ENCODE peak calls at places on chromosomes 5 and 9, in five cellular contexts. U, O, N, D and Q are unnamed samples.

GRCh38 chr5:141439411-141440141 is 9.3 kb downstream of the PCDHGA12 start:
- DNase-seq in U (no peak), O (no peak), N (no peak), D (no peak), Q (no peak)

GRCh38 chr5:132493241-132493640 is 2.7 kb upstream of the IRF1 start:
- DNase-seq in U (no peak), O (no peak), N (no peak), D (no peak), Q (no peak)

GRCh38 chr5:154072782-154073171 is 34.0 kb downstream of the MFAP3 start:
- DNase-seq in U (no peak), O (no peak), N (no peak), D (no peak), Q (peak)

GRCh38 chr5:74648835-74649286 is 8.3 kb upstream of the ENC1 start:
- DNase-seq in U (peak), O (no peak), N (peak), D (peak), Q (peak)

GRCh38 chr5:6827815-6828214 is 114.6 kb downstream of the TENT4A start:
- DNase-seq in U (peak), O (no peak), N (peak), D (no peak), Q (no peak)

GRCh38 chr5:149175346-149176113 is 34.2 kb downstream of the ABLIM3 start:
- DNase-seq in U (no peak), O (no peak), N (no peak), D (no peak), Q (no peak)

GRCh38 chr5:152116926-152117325 is 192.3 kb upstream of the GLRA1 start:
- DNase-seq in U (no peak), O (no peak), N (no peak), D (no peak), Q (no peak)

GRCh38 chr5:135678640-135679268 is 100.0 kb upstream of the CXCL14 start:
- DNase-seq in U (no peak), O (no peak), N (no peak), D (no peak), Q (no peak)

GRCh38 chr9:21267806-21268657 is 28.2 kb upstream of the IFNA14 start:
- DNase-seq in U (no peak), O (no peak), N (no peak), D (no peak), Q (no peak)

GRCh38 chr5:147098233-147098790 is 136.5 kb upstream of the STK32A start:
- DNase-seq in U (peak), O (peak), N (no peak), D (peak), Q (peak)

GRCh38 chr5:10352404-10353240 is 873 bp upstream of the MARCHF6 start:
- DNase-seq in U (no peak), O (no peak), N (no peak), D (peak), Q (peak)

GRCh38 chr5:177430146-177430951 is 3.9 kb downstream of the GRK6 start:
- DNase-seq in U (no peak), O (no peak), N (no peak), D (no peak), Q (no peak)

GRCh38 chr9:130290353-130291181 is 25.0 kb downstream of the HMCN2 start:
- DNase-seq in U (no peak), O (no peak), N (no peak), D (no peak), Q (no peak)

GRCh38 chr5:140044041-140044440 is 942 bp upstream of the NRG2 start:
- DNase-seq in U (no peak), O (no peak), N (no peak), D (no peak), Q (no peak)

GRCh38 chr5:77015938-77016569 is 14.2 kb upstream of the AGGF1 start:
- DNase-seq in U (no peak), O (peak), N (peak), D (no peak), Q (peak)

GRCh38 chr9:113519401-113520108 is 56.0 kb downstream of the RGS3 start:
- DNase-seq in U (no peak), O (no peak), N (no peak), D (no peak), Q (peak)

GRCh38 chr9:3676766-3677165 is 151.0 kb upstream of the RFX3 start:
- DNase-seq in U (peak), O (no peak), N (no peak), D (no peak), Q (no peak)

GRCh38 chr9:130213898-130214761 is 41.9 kb downstream of the NCS1 start:
- DNase-seq in U (no peak), O (no peak), N (no peak), D (no peak), Q (no peak)

GRCh38 chr5:142096382-142096781 is 12.2 kb upstream of the NDFIP1 start:
- DNase-seq in U (no peak), O (no peak), N (peak), D (no peak), Q (no peak)

GRCh38 chr5:61414806-61415205 is 82.7 kb downstream of the ZSWIM6 start:
- DNase-seq in U (no peak), O (no peak), N (no peak), D (no peak), Q (no peak)

GRCh38 chr5:173581408-173582197 is 34.8 kb downstream of the BOD1 start:
- DNase-seq in U (no peak), O (peak), N (peak), D (no peak), Q (peak)

GRCh38 chr9:4375424-4376195 is 75.7 kb upstream of the GLIS3 start:
- DNase-seq in U (no peak), O (peak), N (no peak), D (no peak), Q (no peak)

GRCh38 chr5:141605523-141606277 is 13.1 kb downstream of the DIAPH1 start:
- DNase-seq in U (no peak), O (no peak), N (peak), D (no peak), Q (no peak)

GRCh38 chr5:90408571-90409317 is 812 bp downstream of the CETN3 start:
- DNase-seq in U (no peak), O (no peak), N (no peak), D (no peak), Q (peak)

GRCh38 chr9:122336836-122337560 is 33.8 kb upstream of the PTGS1 start:
- DNase-seq in U (no peak), O (no peak), N (no peak), D (no peak), Q (no peak)

GRCh38 chr5:132086277-132086794 is 12.7 kb downstream of the CSF2 start:
- DNase-seq in U (no peak), O (peak), N (no peak), D (peak), Q (no peak)

GRCh38 chr5:76787237-76787636 is 31.6 kb upstream of the F2RL1 start:
- DNase-seq in U (peak), O (no peak), N (no peak), D (peak), Q (peak)

GRCh38 chr9:83304686-83305085 is 233.5 kb downstream of the FRMD3 start:
- DNase-seq in U (no peak), O (no peak), N (no peak), D (peak), Q (no peak)

GRCh38 chr5:321726-322251 is 275 bp downstream of the AHRR start:
- DNase-seq in U (no peak), O (no peak), N (no peak), D (no peak), Q (no peak)

GRCh38 chr5:51172853-51173635 is 210.2 kb upstream of the ISL1 start:
- DNase-seq in U (no peak), O (no peak), N (no peak), D (no peak), Q (no peak)

GRCh38 chr9:4603830-4604229 is 58.3 kb upstream of the PLPP6 start:
- DNase-seq in U (no peak), O (no peak), N (no peak), D (no peak), Q (no peak)

GRCh38 chr5:16794381-16794913 is 141.6 kb downstream of the MYO10 start:
- DNase-seq in U (no peak), O (no peak), N (no peak), D (no peak), Q (no peak)

GRCh38 chr9:98707158-98708102 is 1.3 kb downstream of the GABBR2 start:
- DNase-seq in U (peak), O (peak), N (no peak), D (peak), Q (peak)